ENCODE peak calls at places on chromosome 12, in ten cellular contexts. F is GM12865, T is choroid plexus epithelial cell, P is epithelial cell of esophagus, N is lung, K is heart left ventricle, Q is spleen, Y is left ventricle myocardium inferior, J is transverse colon, I is sigmoid colon. E is an unnamed sample.
A peak's percentile ranks its signal among the peaks of the same experiment; 100 is the strongest.

GRCh38 chr12:2299207-2299606 is 246.4 kb downstream of the CACNA1C start:
- DNase-seq in J (no peak), T (no peak), P (no peak), F (peak; percentile 48), I (peak; percentile 66), Y (no peak), Q (no peak), K (no peak), N (no peak), E (no peak)

GRCh38 chr12:70837026-70837425 is 83.5 kb downstream of the PTPRR start:
- DNase-seq in T (no peak), I (no peak), K (no peak), Q (no peak), Y (no peak), P (no peak), N (no peak), F (no peak), J (no peak), E (no peak)

GRCh38 chr12:51475543-51475942 is 50.9 kb downstream of the SLC4A8 start:
- DNase-seq in J (no peak), P (no peak), Q (no peak), I (no peak), N (no peak), K (no peak), F (no peak), T (no peak), Y (no peak), E (no peak)

GRCh38 chr12:89947437-89948265 is 239.0 kb upstream of the ATP2B1 start:
- DNase-seq in Y (no peak), Q (no peak), I (no peak), K (no peak), N (no peak), P (peak; percentile 87), F (no peak), T (peak; percentile 93), J (no peak), E (no peak)

GRCh38 chr12:5395443-5396401 is 36.2 kb upstream of the NTF3 start:
- DNase-seq in K (no peak), T (no peak), I (no peak), Q (no peak), J (no peak), N (no peak), F (no peak), Y (no peak), P (peak; percentile 45), E (peak; percentile 20)

GRCh38 chr12:11920231-11920630 is 150.5 kb upstream of the BCL2L14 start:
- DNase-seq in Y (no peak), T (no peak), K (no peak), Q (no peak), J (no peak), P (no peak), N (no peak), I (no peak), F (no peak), E (no peak)

GRCh38 chr12:93689076-93689834 is 12.1 kb downstream of the CRADD start:
- DNase-seq in Y (no peak), F (no peak), I (no peak), P (peak; percentile 88), Q (no peak), J (no peak), T (no peak), N (no peak), K (no peak), E (no peak)

GRCh38 chr12:89469361-89469760 is 55.2 kb downstream of the GALNT4 start:
- DNase-seq in K (no peak), Y (no peak), T (peak; percentile 74), J (no peak), N (no peak), Q (no peak), P (peak; percentile 64), I (no peak), F (peak; percentile 57), E (no peak)

GRCh38 chr12:64678248-64678647 is 68.0 kb downstream of the RASSF3 start:
- DNase-seq in N (no peak), P (peak; percentile 59), J (no peak), T (no peak), Y (no peak), Q (no peak), I (no peak), K (no peak), F (no peak), E (no peak)

GRCh38 chr12:57459055-57459749 is 383 bp upstream of the GLI1 start:
- DNase-seq in Y (peak; percentile 93), T (peak; percentile 98), Q (peak; percentile 97), K (peak; percentile 93), N (peak; percentile 94), F (peak; percentile 97), J (peak; percentile 95), I (peak; percentile 96), P (peak; percentile 96), E (peak; percentile 97)
- H3K4me3 ChIP-seq in Y (peak overlapping the region; percentile 80), T (peak overlapping the region; percentile 73), Q (peak overlapping the region; percentile 64), K (peak overlapping the region; percentile 53), N (peak overlapping the region; percentile 65), F (peak overlapping the region; percentile 61), J (peak overlapping the region; percentile 84), I (peak overlapping the region; percentile 71), P (peak overlapping the region; percentile 49), E (peak overlapping the region; percentile 54)

GRCh38 chr12:98894412-98895085 is 249.5 kb downstream of the APAF1 start:
- DNase-seq in T (no peak), J (no peak), K (no peak), N (no peak), F (no peak), Y (no peak), Q (no peak), I (no peak), P (no peak), E (peak; percentile 32)

GRCh38 chr12:98893601-98894411 is 248.7 kb downstream of the APAF1 start:
- DNase-seq in K (no peak), N (no peak), Y (no peak), F (no peak), J (no peak), Q (no peak), P (no peak), I (no peak), T (no peak), E (no peak)

GRCh38 chr12:98893126-98893525 is 248.0 kb downstream of the APAF1 start:
- DNase-seq in Q (no peak), N (no peak), I (no peak), K (no peak), T (no peak), P (no peak), F (no peak), Y (no peak), J (no peak), E (no peak)

GRCh38 chr12:98896938-98897337 is 251.8 kb downstream of the APAF1 start:
- DNase-seq in J (no peak), P (no peak), T (peak; percentile 30), Y (no peak), K (no peak), F (peak; percentile 4), N (no peak), I (no peak), Q (no peak), E (no peak)

DNA sequence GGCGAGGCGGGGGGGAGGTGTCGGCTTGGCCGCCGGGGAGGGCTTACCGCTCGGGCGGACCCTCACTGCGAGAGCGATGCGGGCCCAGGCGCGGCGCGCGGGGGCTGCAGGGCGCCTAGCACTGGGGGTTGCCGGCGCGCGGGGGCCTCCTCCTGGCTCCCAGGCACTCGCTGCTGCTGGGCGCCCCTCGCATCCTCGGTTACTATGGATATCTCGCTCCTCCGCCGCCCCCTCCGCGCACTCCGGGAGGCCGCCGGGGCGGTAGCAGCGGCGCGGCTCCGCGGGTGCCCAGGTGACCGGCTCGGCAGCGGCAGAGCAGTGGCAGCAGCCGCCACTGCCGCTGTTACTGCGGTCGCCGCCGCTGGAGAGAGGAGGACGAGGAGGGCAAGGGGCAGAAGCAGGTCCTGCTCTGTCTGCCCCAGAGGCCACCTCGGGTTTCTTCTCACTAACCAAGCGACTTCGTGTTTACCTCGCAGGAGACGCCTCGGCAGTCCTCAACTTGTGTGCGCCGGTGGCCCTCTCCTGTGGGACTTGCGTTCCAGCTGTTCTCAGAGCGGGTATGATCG is 250.1 kb downstream of the APAF1 start:
- DNase-seq in K (no peak), T (no peak), Q (no peak), I (no peak), Y (no peak), J (no peak), F (no peak), N (no peak), P (no peak), E (no peak)
- H3K4me3 ChIP-seq in K (no peak overlapping the region), T (no peak overlapping the region), Q (no peak overlapping the region), I (peak overlapping the region; percentile 42), Y (peak overlapping the region; percentile 57), J (peak overlapping the region; percentile 38), F (no peak overlapping the region), N (no peak overlapping the region), P (no peak overlapping the region), E (peak overlapping the region; percentile 33)

DNA sequence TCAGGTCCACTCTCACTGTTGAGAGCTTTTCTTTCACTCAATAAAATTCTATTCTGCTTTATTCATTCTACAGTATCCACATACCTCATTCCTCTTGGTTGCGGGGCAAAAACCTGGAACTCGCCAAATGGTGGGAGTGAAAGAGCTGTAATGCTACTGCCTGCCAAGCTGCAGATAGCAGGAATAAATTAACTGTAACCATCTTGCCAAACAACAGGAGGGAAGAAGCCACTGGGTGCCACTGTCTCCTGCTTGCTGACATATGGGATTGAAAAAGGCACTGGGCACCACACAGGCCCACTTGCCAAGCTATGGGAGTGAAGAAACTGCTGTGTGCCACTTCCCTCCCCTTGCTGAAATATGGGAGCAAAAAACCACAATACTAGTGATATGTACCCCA is 111.9 kb upstream of the CNTN1 start:
- DNase-seq in F (no peak), Y (no peak), J (no peak), Q (no peak), N (no peak), P (no peak), T (no peak), I (no peak), K (no peak), E (no peak)
- H3K4me3 ChIP-seq in F (no peak overlapping the region), Y (no peak overlapping the region), J (no peak overlapping the region), Q (no peak overlapping the region), N (no peak overlapping the region), P (no peak overlapping the region), T (no peak overlapping the region), I (no peak overlapping the region), K (no peak overlapping the region), E (no peak overlapping the region)

GRCh38 chr12:113330505-113330904 is 4.4 kb downstream of the SLC8B1 start:
- DNase-seq in T (no peak), N (no peak), Q (no peak), J (no peak), F (no peak), P (no peak), Y (no peak), K (no peak), I (no peak), E (no peak)

GRCh38 chr12:113333877-113334785 is 778 bp downstream of the SLC8B1 start:
- DNase-seq in F (no peak), T (no peak), N (peak; percentile 43), I (no peak), P (peak; percentile 30), Q (peak; percentile 85), J (peak; percentile 26), Y (peak; percentile 36), K (no peak), E (no peak)

GRCh38 chr12:113332688-113333087 is 2.2 kb downstream of the SLC8B1 start:
- DNase-seq in F (no peak), Q (peak; percentile 81), T (no peak), J (no peak), N (no peak), Y (no peak), P (no peak), I (no peak), K (no peak), E (no peak)

GRCh38 chr12:113334786-113335539 is at the start of gene SLC8B1:
- DNase-seq in K (peak; percentile 90), T (peak; percentile 75), N (peak; percentile 90), I (peak; percentile 94), J (peak; percentile 92), F (peak; percentile 88), Y (peak; percentile 90), Q (peak; percentile 98), P (peak; percentile 84), E (peak; percentile 90)

GRCh38 chr12:113333111-113333750 is 1.7 kb downstream of the SLC8B1 start:
- DNase-seq in N (no peak), Y (no peak), T (no peak), P (no peak), Q (no peak), I (no peak), F (no peak), K (no peak), J (no peak), E (no peak)
- H3K4me3 ChIP-seq in N (no peak overlapping the region), Y (peak overlapping the region; percentile 92), T (no peak overlapping the region), P (no peak overlapping the region), Q (peak overlapping the region; percentile 73), I (peak overlapping the region; percentile 80), F (no peak overlapping the region), K (peak overlapping the region; percentile 77), J (peak overlapping the region; percentile 93), E (no peak overlapping the region)

E was measured in right cardiac atrium.